ENCODE peak calls at places on chromosomes 2 and 18, in seven cellular contexts. W is thoracic aorta, L is stomach, M is thyroid gland, U is psoas muscle, C is adrenal gland, F is IMR-90. V is an unnamed sample.

GRCh38 chr18:7117390-7118355 is at the start of gene LAMA1:
- DNase-seq in L (no peak), U (no peak), F (peak), W (no peak), M (peak), C (no peak), V (no peak)

GRCh38 chr2:78992451-78992806 is 33.1 kb upstream of the REG3G start:
- DNase-seq in W (no peak), L (no peak), C (peak), U (no peak), F (no peak), M (peak), V (no peak)

GRCh38 chr2:191539068-191539467 is 138.9 kb upstream of the NABP1 start:
- DNase-seq in W (no peak), C (peak), L (no peak), U (no peak), M (peak), F (peak), V (no peak)

GRCh38 chr2:8255448-8255800 is 426.4 kb upstream of the ID2 start:
- DNase-seq in L (no peak), M (no peak), C (no peak), F (peak), U (no peak), W (no peak), V (no peak)

GRCh38 chr2:96800061-96800761 is 15.9 kb upstream of the CNNM3 start:
- DNase-seq in C (no peak), M (no peak), L (no peak), F (no peak), U (peak), W (no peak), V (no peak)

GRCh38 chr2:10002681-10003080 is 40.7 kb upstream of the KLF11 start:
- DNase-seq in M (no peak), U (no peak), W (no peak), C (no peak), L (no peak), F (no peak), V (peak)

GRCh38 chr2:60306231-60306861 is 247.1 kb downstream of the BCL11A start:
- DNase-seq in L (no peak), W (no peak), F (no peak), U (no peak), C (peak), M (peak), V (no peak)

GRCh38 chr2:189147361-189147760 is 32.2 kb downstream of the COL5A2 start:
- DNase-seq in M (no peak), F (peak), U (no peak), W (no peak), L (no peak), C (no peak), V (no peak)

GRCh38 chr18:78587096-78587495 is 392.5 kb upstream of the SALL3 start:
- DNase-seq in W (no peak), L (no peak), M (no peak), U (no peak), F (no peak), C (no peak), V (no peak)

GRCh38 chr2:72148975-72149555 is 1.4 kb upstream of the CYP26B1 start:
- DNase-seq in C (peak), W (no peak), U (no peak), F (peak), L (peak), M (peak), V (peak)

GRCh38 chr2:1494257-1494656 is 81.0 kb downstream of the TPO start:
- DNase-seq in U (no peak), L (no peak), F (no peak), C (no peak), W (no peak), M (no peak), V (no peak)

GRCh38 chr2:223601932-223602676 is at the start of gene SCG2:
- DNase-seq in L (peak), C (peak), U (peak), F (peak), W (peak), M (peak), V (no peak)

GRCh38 chr2:30511122-30512083 is 64.4 kb downstream of the LCLAT1 start:
- DNase-seq in F (peak), L (no peak), U (peak), M (no peak), W (no peak), C (peak), V (no peak)

GRCh38 chr2:203579131-203579643 is 44.1 kb upstream of the RAPH1 start:
- DNase-seq in C (peak), W (no peak), M (peak), L (peak), F (peak), U (no peak), V (no peak)

GRCh38 chr2:61993422-61994024 is 88.0 kb downstream of the COMMD1 start:
- DNase-seq in W (no peak), L (no peak), M (peak), F (peak), U (no peak), C (peak), V (no peak)

GRCh38 chr2:148814853-148815419 is 60.1 kb upstream of the KIF5C start:
- DNase-seq in M (peak), U (no peak), F (peak), L (peak), W (no peak), C (peak), V (no peak)

GRCh38 chr2:183079335-183079775 is 808 bp downstream of the DUSP19 start:
- DNase-seq in M (no peak), F (no peak), W (no peak), C (peak), L (no peak), U (no peak), V (no peak)

DNA sequence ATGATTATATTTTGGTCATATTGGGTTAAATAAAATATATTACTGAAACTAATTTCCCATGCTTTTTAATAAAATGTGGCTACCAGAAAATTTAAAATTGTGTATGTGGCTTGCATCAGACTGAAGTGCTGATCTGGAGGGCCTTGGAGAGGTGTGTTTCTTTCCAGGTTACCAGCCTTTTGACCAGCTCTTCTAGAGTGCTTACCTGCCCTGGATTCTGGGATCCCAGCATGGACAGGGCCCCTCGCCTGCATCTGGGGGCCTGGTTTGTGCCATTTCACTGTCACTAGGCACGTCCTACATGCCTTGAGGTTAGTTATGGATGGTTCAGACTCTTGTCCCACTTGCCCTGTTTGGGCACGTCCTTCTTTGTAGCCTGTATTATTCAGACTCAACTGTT is 10.5 kb downstream of the RNF144A start:
- DNase-seq in W (no peak), M (no peak), C (no peak), L (no peak), U (no peak), F (no peak), V (no peak)
- TF ChIP-seq CTCF in W (no peak), M (no peak), C (no peak), L (no peak), U (no peak), F (no peak), V (no peak)

GRCh38 chr2:73946666-73947065 is 20.0 kb downstream of the DGUOK start:
- DNase-seq in C (no peak), U (no peak), L (no peak), W (no peak), M (no peak), F (no peak), V (no peak)
- H3K27ac ChIP-seq in C (no peak), U (no peak), L (no peak), W (no peak), M (no peak), F (no peak), V (no peak)

DNA sequence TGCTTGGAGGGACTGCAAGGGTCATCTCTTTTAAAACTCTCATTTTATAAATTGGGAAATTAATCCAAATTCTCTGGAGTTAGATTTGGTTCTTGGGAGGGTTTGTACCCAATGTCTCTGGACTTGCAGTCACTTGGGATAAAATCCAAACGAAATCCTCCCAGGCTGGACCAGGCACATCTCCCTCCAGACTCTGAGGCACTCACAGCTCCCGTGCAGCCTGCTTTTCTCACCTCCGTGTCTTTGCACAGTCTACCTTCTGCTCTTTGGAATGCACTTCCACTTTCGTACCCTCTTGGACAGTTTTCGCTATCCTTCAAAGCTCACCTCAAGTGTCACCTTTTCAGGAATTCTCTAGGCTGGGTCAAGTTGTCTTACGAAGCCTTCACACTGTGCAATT is 166.3 kb downstream of the MYCN start:
- DNase-seq in U (no peak), F (no peak), C (no peak), L (no peak), W (no peak), M (no peak), V (no peak)
- H3K4me3 ChIP-seq in U (no peak), F (no peak), C (no peak), L (no peak), W (no peak), M (no peak), V (no peak)

GRCh38 chr2:113964436-113964835 is 74.5 kb downstream of the ACTR3 start:
- DNase-seq in W (no peak), U (no peak), L (no peak), F (peak), C (no peak), M (no peak), V (no peak)

GRCh38 chr2:113962692-113963480 is 73.0 kb downstream of the ACTR3 start:
- DNase-seq in M (no peak), C (no peak), W (no peak), U (no peak), L (no peak), F (peak), V (no peak)

GRCh38 chr2:113965644-113966043 is 75.8 kb downstream of the ACTR3 start:
- DNase-seq in C (no peak), U (no peak), M (no peak), F (peak), L (no peak), W (no peak), V (no peak)

GRCh38 chr2:113965228-113965627 is 75.3 kb downstream of the ACTR3 start:
- DNase-seq in C (no peak), F (no peak), U (no peak), L (no peak), W (no peak), M (no peak), V (no peak)

GRCh38 chr2:113963965-113964364 is 74.1 kb downstream of the ACTR3 start:
- DNase-seq in F (no peak), W (no peak), U (no peak), M (no peak), C (no peak), L (no peak), V (no peak)
- TF ChIP-seq CTCF in F (peak), W (no peak), U (no peak), M (no peak), C (no peak), L (no peak), V (no peak)

DNA sequence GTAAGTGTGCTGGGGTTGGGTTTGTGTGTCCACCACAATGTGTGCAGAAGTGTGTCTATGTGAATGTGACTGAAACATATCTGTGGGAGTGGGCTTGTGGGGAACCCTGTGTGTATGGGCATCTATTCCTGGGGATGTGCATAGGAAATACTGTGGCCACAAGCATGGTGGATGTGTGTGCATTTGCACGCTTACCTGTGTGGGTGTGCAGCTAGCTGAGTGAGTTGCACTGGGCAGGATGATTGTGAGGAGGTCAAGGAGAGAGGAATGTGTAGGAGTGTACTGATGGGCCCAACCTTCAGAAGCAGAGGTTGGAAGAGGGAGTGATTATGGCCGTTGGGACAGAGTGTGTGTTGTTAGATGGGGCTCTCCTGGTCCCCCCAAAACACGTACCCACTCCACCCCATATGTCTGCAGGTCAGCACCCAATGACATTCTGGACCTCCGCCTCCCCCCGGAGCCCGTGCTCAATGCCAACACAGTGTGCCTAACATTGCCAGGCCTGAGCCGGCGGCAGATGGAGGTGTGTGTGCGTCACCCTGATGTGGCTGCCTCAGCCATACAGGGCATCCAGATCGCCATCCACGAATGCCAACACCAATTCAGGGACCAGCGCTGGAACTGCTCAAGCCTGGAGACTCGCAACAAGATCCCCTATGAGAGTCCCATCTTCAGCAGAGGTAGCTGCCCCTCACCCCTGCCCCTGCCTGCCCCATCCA is 1.3 kb downstream of the WNT10A start:
- DNase-seq in C (no peak), M (no peak), L (no peak), W (no peak), U (peak), F (no peak), V (no peak)
- H3K27ac ChIP-seq in C (no peak), M (no peak), L (no peak), W (no peak), U (no peak), F (no peak), V (no peak)

GRCh38 chr2:180021850-180022249 is 14.8 kb upstream of the CWC22 start:
- DNase-seq in U (no peak), C (no peak), M (no peak), F (no peak), W (no peak), L (no peak), V (no peak)

GRCh38 chr2:180012523-180012922 is 5.4 kb upstream of the CWC22 start:
- DNase-seq in C (no peak), W (no peak), U (no peak), L (no peak), F (peak), M (no peak), V (no peak)

GRCh38 chr2:180017764-180018163 is 10.7 kb upstream of the CWC22 start:
- DNase-seq in C (peak), L (peak), U (peak), W (no peak), M (peak), F (peak), V (no peak)

GRCh38 chr2:180015951-180016709 is 9.0 kb upstream of the CWC22 start:
- DNase-seq in U (no peak), F (peak), W (no peak), L (no peak), M (no peak), C (no peak), V (no peak)

GRCh38 chr2:180016937-180017336 is 9.8 kb upstream of the CWC22 start:
- DNase-seq in L (no peak), M (no peak), F (no peak), U (no peak), W (no peak), C (no peak), V (no peak)
- H3K4me3 ChIP-seq in L (no peak), M (no peak), F (no peak), U (no peak), W (no peak), C (no peak), V (no peak)

GRCh38 chr2:234288974-234289455 is 207.9 kb downstream of the ARL4C start:
- DNase-seq in U (peak), L (peak), M (peak), F (peak), W (peak), C (peak), V (no peak)
- TF ChIP-seq CTCF in U (peak), L (no peak), M (peak), F (peak), W (peak), C (peak), V (no peak)

DNA sequence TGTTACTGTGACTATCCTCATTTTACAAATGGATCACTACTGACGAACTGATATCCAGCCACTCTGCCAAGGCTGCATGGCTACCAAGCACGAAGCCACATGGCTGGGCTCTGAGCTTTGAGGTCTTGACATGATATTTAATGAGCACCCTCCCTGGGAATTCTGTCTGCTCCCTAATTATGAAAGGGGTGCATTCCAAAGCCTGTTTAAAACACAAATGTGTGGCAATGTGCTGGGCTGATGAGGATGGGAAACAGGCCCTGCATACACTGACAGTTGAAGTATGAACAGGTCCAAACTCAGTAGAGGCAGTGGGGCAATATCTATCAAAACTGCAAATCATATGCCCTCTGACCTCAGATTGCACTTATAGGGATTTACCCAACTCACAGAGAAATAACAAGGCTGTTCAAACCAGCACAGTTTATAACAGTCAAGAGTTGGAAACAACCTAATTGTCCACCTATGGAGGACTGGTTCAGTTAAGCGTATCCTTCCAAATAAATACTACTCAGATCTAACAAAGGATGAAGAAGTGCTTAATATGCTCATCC is 20.8 kb downstream of the CDC42EP3 start:
- DNase-seq in W (no peak), C (no peak), F (no peak), U (no peak), L (no peak), M (no peak), V (no peak)
- H3K27ac ChIP-seq in W (peak), C (no peak), F (no peak), U (peak), L (peak), M (no peak), V (peak)

GRCh38 chr2:108625186-108625827 is 91.0 kb downstream of the LIMS1 start:
- DNase-seq in F (no peak), W (no peak), C (no peak), L (no peak), U (no peak), M (no peak), V (no peak)
- H3K4me3 ChIP-seq in F (no peak), W (no peak), C (no peak), L (no peak), U (no peak), M (no peak), V (no peak)

DNA sequence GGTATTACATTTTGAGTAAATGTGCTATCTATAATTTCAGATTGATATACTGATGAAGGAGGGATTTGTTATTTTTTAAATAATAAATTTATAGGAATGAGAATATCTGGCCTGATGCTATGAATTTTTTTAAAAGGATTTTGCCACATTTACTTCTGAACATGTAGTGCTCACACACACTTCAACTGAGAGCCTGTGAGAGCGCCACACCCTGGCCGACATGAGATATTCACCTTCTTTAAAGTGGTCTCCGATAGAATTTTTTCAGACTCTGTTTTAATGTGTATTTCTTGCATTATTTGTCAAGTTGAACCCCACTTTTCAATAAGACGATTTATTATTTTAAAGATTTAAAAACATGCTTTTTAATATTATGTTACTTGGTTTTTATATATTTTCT is 813.3 kb downstream of the DCC start:
- DNase-seq in F (no peak), W (no peak), U (no peak), C (no peak), L (no peak), M (no peak), V (no peak)
- TF ChIP-seq CTCF in F (no peak), W (no peak), U (no peak), C (no peak), L (no peak), M (no peak), V (no peak)

V was measured in coronary artery.